ENCODE peak calls at places on chromosome 14, in nine cellular contexts. H is neuronal stem cell; E is AG08396; J is stimulated activated CD4-positive, alpha-beta T cell treated with anti-CD3 and anti-CD28 coated beads, Interleukin-4, amount 100 ng/mL, for 48 hours; Y is left cardiac atrium; N is activated gamma-delta T cell treated with anti-CD3 and anti-CD28 coated beads, Interleukin-2, amount 50 U/mL, for 16 hours; I is naive thymus-derived CD4-positive, alpha-beta T cell; V is activated naive CD4-positive, alpha-beta T cell treated with anti-CD3 and anti-CD28 coated beads, Interleukin-2, amount 50 U/mL, for 16 hours; C is ELR. T is an unnamed sample.

GRCh38 chr14:101227611-101228594 is 324.4 kb upstream of the RTL1 start:
- DNase-seq in H (no peak), E (no peak), J (no peak), Y (no peak), N (no peak), I (no peak), V (no peak), C (no peak), T (no peak)

GRCh38 chr14:94380225-94381148 is 7.9 kb downstream of the SERPINA1 start:
- DNase-seq in H (no peak), E (no peak), J (no peak), Y (no peak), N (no peak), I (no peak), V (no peak), C (no peak), T (peak; percentile 5)

GRCh38 chr14:72049462-72049861 is 117.2 kb downstream of the RGS6 start:
- DNase-seq in H (no peak), E (no peak), J (peak; percentile 14), Y (no peak), N (no peak), I (no peak), V (peak; percentile 15), C (peak; percentile 2), T (peak; percentile 22)

GRCh38 chr14:61188936-61189808 is 92.0 kb downstream of the TMEM30B start:
- DNase-seq in H (peak; percentile 29), E (peak; percentile 78), J (peak; percentile 24), Y (peak; percentile 71), N (no peak), I (no peak), V (peak; percentile 20), C (peak; percentile 72), T (peak; percentile 78)

GRCh38 chr14:94330857-94331256 is 7.7 kb upstream of the SERPINA6 start:
- DNase-seq in H (no peak), E (no peak), J (no peak), Y (no peak), N (no peak), I (no peak), V (no peak), C (no peak), T (no peak)

GRCh38 chr14:54754623-54755386 is 147.8 kb downstream of the GCH1 start:
- DNase-seq in H (no peak), E (no peak), J (no peak), Y (no peak), N (no peak), I (no peak), V (no peak), C (no peak), T (no peak)

GRCh38 chr14:54782803-54783659 is 119.6 kb downstream of the GCH1 start:
- DNase-seq in H (no peak), E (no peak), J (no peak), Y (no peak), N (no peak), I (no peak), V (no peak), C (no peak), T (peak; percentile 77)

GRCh38 chr14:68011629-68012028 is 192.1 kb downstream of the RAD51B start:
- DNase-seq in H (no peak), E (no peak), J (no peak), Y (no peak), N (no peak), I (no peak), V (no peak), C (peak; percentile 48), T (no peak)

GRCh38 chr14:37638599-37638998 is 43.2 kb downstream of the TTC6 start:
- DNase-seq in H (no peak), E (no peak), J (no peak), Y (no peak), N (no peak), I (no peak), V (no peak), C (no peak), T (no peak)

GRCh38 chr14:96741151-96741977 is 55.8 kb upstream of the VRK1 start:
- DNase-seq in H (peak; percentile 66), E (peak; percentile 90), J (peak; percentile 61), Y (peak; percentile 57), N (peak; percentile 64), I (peak; percentile 78), V (peak; percentile 79), C (peak; percentile 57), T (peak; percentile 89)

GRCh38 chr14:85572021-85572420 is 42.1 kb downstream of the FLRT2 start:
- DNase-seq in H (no peak), E (no peak), J (no peak), Y (no peak), N (no peak), I (no peak), V (no peak), C (no peak), T (no peak)

T was measured in GM13976.